ENCODE peak calls at places on chromosomes 13 and 19, in eight cellular contexts. A is mucosa of gallbladder; J is fibroblast of mammary gland; D is EL; M is AG04450; B is fibroblast of pulmonary artery; L is HEK293T; H is stimulated activated CD8-positive, alpha-beta memory T cell treated with anti-CD3 and anti-CD28 coated beads, Interleukin-2, amount 100 ng/mL, for 1 hour. S is an unnamed sample.

GRCh38 chr19:44644391-44645016 is 794 bp downstream of the PVR start:
- DNase-seq in A (no peak), J (peak), D (peak), M (no peak), B (peak), L (peak), H (no peak), S (peak)

GRCh38 chr13:100340865-100341264 is 247.7 kb downstream of the GGACT start:
- DNase-seq in A (no peak), J (no peak), D (no peak), M (no peak), B (no peak), L (no peak), H (no peak), S (no peak)

GRCh38 chr13:111280666-111281577 is 39.5 kb upstream of the TEX29 start:
- DNase-seq in A (no peak), J (peak), D (peak), M (peak), B (peak), L (no peak), H (no peak), S (peak)

GRCh38 chr13:109737046-109737573 is 49.3 kb downstream of the IRS2 start:
- DNase-seq in A (no peak), J (no peak), D (no peak), M (no peak), B (no peak), L (no peak), H (no peak), S (no peak)

GRCh38 chr19:601310-601709 is 11.6 kb downstream of the HCN2 start:
- DNase-seq in A (no peak), J (no peak), D (no peak), M (no peak), B (no peak), L (no peak), H (no peak), S (no peak)

GRCh38 chr13:101799196-101799595 is 346.7 kb downstream of the ITGBL1 start:
- DNase-seq in A (no peak), J (no peak), D (no peak), M (no peak), B (no peak), L (no peak), H (no peak), S (no peak)

GRCh38 chr13:21218351-21219043 is 42.0 kb downstream of the MRPL57 start:
- DNase-seq in A (no peak), J (no peak), D (no peak), M (no peak), B (no peak), L (no peak), H (no peak), S (no peak)

GRCh38 chr19:13861392-13861713 is 15.6 kb upstream of the NANOS3 start:
- DNase-seq in A (no peak), J (no peak), D (peak), M (no peak), B (no peak), L (no peak), H (no peak), S (no peak)

GRCh38 chr19:18231775-18232174 is 5.5 kb upstream of the PDE4C start:
- DNase-seq in A (no peak), J (no peak), D (no peak), M (no peak), B (no peak), L (no peak), H (no peak), S (no peak)

GRCh38 chr19:8320564-8321066 is 560 bp downstream of the NDUFA7 start:
- DNase-seq in A (no peak), J (no peak), D (no peak), M (no peak), B (no peak), L (no peak), H (no peak), S (no peak)

GRCh38 chr19:56769650-56770049 is 70.9 kb downstream of the PEG3 start:
- DNase-seq in A (no peak), J (no peak), D (no peak), M (no peak), B (no peak), L (no peak), H (no peak), S (no peak)

GRCh38 chr13:36973621-36974268 is 25.4 kb downstream of the ALG5 start:
- DNase-seq in A (no peak), J (no peak), D (no peak), M (no peak), B (no peak), L (no peak), H (no peak), S (no peak)

GRCh38 chr19:38122402-38123093 is 101.5 kb downstream of the DPF1 start:
- DNase-seq in A (no peak), J (no peak), D (no peak), M (no peak), B (no peak), L (no peak), H (no peak), S (no peak)